ENCODE peak calls at places on chromosomes 4 and X, in seven cellular contexts. P is SK-N-SH; F is colonic mucosa; T is OCI-LY7; C is CD4-positive, alpha-beta T cell; M is trophoblast cell; Z is left lung. U is an unnamed sample.

GRCh38 chr4:87387237-87387636 is 3.8 kb downstream of the HSD17B11 start:
- DNase-seq in C (no peak), P (no peak), T (no peak), Z (no peak), M (no peak), F (peak; percentile 78), U (no peak)

GRCh38 chr4:7459471-7459870 is 24.7 kb upstream of the PSAPL1 start:
- DNase-seq in C (no peak), T (no peak), Z (no peak), M (no peak), F (no peak), P (no peak), U (no peak)

GRCh38 chr4:138406881-138407280 is 164.7 kb upstream of the SLC7A11 start:
- DNase-seq in F (no peak), P (no peak), C (no peak), M (no peak), T (no peak), Z (no peak), U (no peak)

GRCh38 chr4:58602701-58603359 is 1492.6 kb upstream of the IGFBP7 start:
- DNase-seq in M (no peak), P (no peak), Z (no peak), C (no peak), F (no peak), T (no peak), U (no peak)

GRCh38 chrX:13428055-13428786 is 108.4 kb upstream of the ATXN3L start:
- DNase-seq in F (no peak), Z (no peak), C (no peak), M (no peak), P (no peak), T (no peak), U (no peak)

GRCh38 chr4:134650461-134650860 is 448.9 kb upstream of the PABPC4L start:
- DNase-seq in Z (no peak), T (no peak), P (no peak), M (no peak), F (no peak), C (no peak), U (no peak)

GRCh38 chr4:150827226-150827625 is 187.9 kb downstream of the LRBA start:
- DNase-seq in F (no peak), T (no peak), C (no peak), M (no peak), P (no peak), Z (no peak), U (no peak)

GRCh38 chrX:12973561-12974216 is 1.2 kb upstream of the TMSB4X start:
- DNase-seq in P (no peak), F (no peak), M (no peak), C (peak; percentile 62), T (peak; percentile 63), Z (no peak), U (no peak)

GRCh38 chrX:4710618-4711433 is 997.4 kb upstream of the PRKX start:
- DNase-seq in C (no peak), T (no peak), M (peak; percentile 82), F (no peak), Z (no peak), P (no peak), U (no peak)

GRCh38 chrX:44035576-44035975 is 62.4 kb upstream of the NDP start:
- DNase-seq in F (no peak), C (no peak), T (no peak), M (no peak), P (no peak), Z (no peak), U (no peak)

GRCh38 chrX:148573119-148573518 is 72.7 kb downstream of the AFF2 start:
- DNase-seq in M (no peak), F (no peak), Z (no peak), P (no peak), C (no peak), T (peak; percentile 41), U (no peak)

GRCh38 chrX:52988985-52989917 is 30.9 kb upstream of the FAM156A start:
- DNase-seq in M (peak; percentile 63), P (no peak), T (no peak), F (peak; percentile 7), Z (no peak), C (no peak), U (no peak)

GRCh38 chr4:91267543-91267942 is 1036.2 kb upstream of the GRID2 start:
- DNase-seq in F (no peak), M (peak; percentile 20), P (no peak), T (no peak), Z (no peak), C (no peak), U (no peak)

GRCh38 chrX:44432641-44433040 is 89.2 kb upstream of the EFHC2 start:
- DNase-seq in C (no peak), P (no peak), M (no peak), T (peak; percentile 16), Z (no peak), F (no peak), U (no peak)

GRCh38 chrX:70774223-70774622 is 134.3 kb downstream of the TEX11 start:
- DNase-seq in F (no peak), P (no peak), T (no peak), C (no peak), M (no peak), Z (no peak), U (no peak)

GRCh38 chr4:152464030-152464823 is 71.7 kb downstream of the FBXW7 start:
- DNase-seq in C (no peak), P (no peak), M (no peak), T (peak; percentile 60), Z (no peak), F (no peak), U (no peak)

GRCh38 chr4:152460488-152460887 is 75.4 kb downstream of the FBXW7 start:
- DNase-seq in P (no peak), C (no peak), Z (no peak), M (no peak), F (no peak), T (peak; percentile 29), U (no peak)

GRCh38 chr4:152463562-152463961 is 72.3 kb downstream of the FBXW7 start:
- DNase-seq in Z (no peak), F (no peak), M (no peak), C (no peak), P (no peak), T (no peak), U (no peak)

GRCh38 chr4:152462047-152462446 is 73.8 kb downstream of the FBXW7 start:
- DNase-seq in Z (no peak), M (no peak), T (peak; percentile 63), P (no peak), C (no peak), F (no peak), U (no peak)

DNA sequence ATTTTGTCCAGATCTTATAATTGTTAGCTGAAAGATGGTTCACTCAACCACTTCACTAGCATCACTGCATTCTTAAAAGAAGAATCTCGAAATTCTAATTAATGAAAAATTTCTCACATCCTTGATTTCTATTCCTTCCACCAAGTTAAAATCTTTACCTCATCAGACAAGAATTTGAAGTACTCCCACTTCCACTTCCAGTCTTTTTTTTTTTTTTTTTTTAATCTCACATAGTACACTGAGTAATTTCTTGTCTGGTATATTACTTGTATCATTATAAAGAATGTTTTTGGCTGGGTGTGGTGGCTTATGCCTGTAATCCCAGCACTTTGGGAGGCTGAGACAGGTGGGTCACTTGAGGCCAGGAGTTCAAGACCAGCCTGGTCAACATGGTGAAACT is 73.2 kb downstream of the FBXW7 start:
- DNase-seq in P (no peak), C (no peak), M (no peak), F (no peak), T (no peak), Z (no peak), U (no peak)
- H3K27ac ChIP-seq in P (no peak overlapping the region), C (no peak overlapping the region), M (no peak overlapping the region), F (no peak overlapping the region), T (peak overlapping the region; percentile 44), Z (no peak overlapping the region), U (no peak overlapping the region)

GRCh38 chr4:152011469-152011868 is 250.7 kb upstream of the GATB start:
- DNase-seq in T (no peak), Z (no peak), F (no peak), C (no peak), M (no peak), P (no peak), U (no peak)

GRCh38 chr4:152015597-152016324 is 255.0 kb upstream of the GATB start:
- DNase-seq in P (no peak), M (peak; percentile 66), C (no peak), Z (no peak), F (no peak), T (no peak), U (no peak)

GRCh38 chr4:152014280-152014679 is 253.5 kb upstream of the GATB start:
- DNase-seq in Z (no peak), C (peak; percentile 35), F (no peak), T (no peak), P (no peak), M (no peak), U (no peak)

GRCh38 chr4:152020073-152020472 is 259.3 kb upstream of the GATB start:
- DNase-seq in T (no peak), P (no peak), M (no peak), F (no peak), Z (no peak), C (no peak), U (no peak)

GRCh38 chr4:152016325-152016665 is 255.5 kb upstream of the GATB start:
- DNase-seq in C (no peak), F (no peak), Z (no peak), M (no peak), T (no peak), P (no peak), U (no peak)
- H3K27ac ChIP-seq in C (no peak overlapping the region), F (no peak overlapping the region), Z (no peak overlapping the region), M (no peak overlapping the region), T (no peak overlapping the region), P (no peak overlapping the region), U (no peak overlapping the region)

GRCh38 chr4:152936446-152937279 is 540 bp downstream of the FHDC1 start:
- DNase-seq in C (no peak), F (peak; percentile 47), T (no peak), P (peak; percentile 81), Z (peak; percentile 36), M (peak; percentile 72), U (peak; percentile 55)
- H3K27ac ChIP-seq in C (no peak overlapping the region), F (peak overlapping the region; percentile 77), T (no peak overlapping the region), P (no peak overlapping the region), Z (peak overlapping the region; percentile 82), M (peak overlapping the region; percentile 76), U (no peak overlapping the region)

GRCh38 chrX:104113237-104113965 is 1.1 kb downstream of the ZCCHC18 start:
- DNase-seq in C (peak; percentile 43), T (peak; percentile 70), P (peak; percentile 53), Z (no peak), M (no peak), F (peak; percentile 49), U (peak; percentile 7)

GRCh38 chrX:104117753-104118152 is 5.4 kb downstream of the ZCCHC18 start:
- DNase-seq in Z (no peak), C (no peak), F (no peak), P (no peak), M (no peak), T (no peak), U (no peak)

GRCh38 chrX:104108955-104109354 is 3.4 kb upstream of the ZCCHC18 start:
- DNase-seq in F (no peak), T (no peak), Z (no peak), C (no peak), M (no peak), P (no peak), U (no peak)

DNA sequence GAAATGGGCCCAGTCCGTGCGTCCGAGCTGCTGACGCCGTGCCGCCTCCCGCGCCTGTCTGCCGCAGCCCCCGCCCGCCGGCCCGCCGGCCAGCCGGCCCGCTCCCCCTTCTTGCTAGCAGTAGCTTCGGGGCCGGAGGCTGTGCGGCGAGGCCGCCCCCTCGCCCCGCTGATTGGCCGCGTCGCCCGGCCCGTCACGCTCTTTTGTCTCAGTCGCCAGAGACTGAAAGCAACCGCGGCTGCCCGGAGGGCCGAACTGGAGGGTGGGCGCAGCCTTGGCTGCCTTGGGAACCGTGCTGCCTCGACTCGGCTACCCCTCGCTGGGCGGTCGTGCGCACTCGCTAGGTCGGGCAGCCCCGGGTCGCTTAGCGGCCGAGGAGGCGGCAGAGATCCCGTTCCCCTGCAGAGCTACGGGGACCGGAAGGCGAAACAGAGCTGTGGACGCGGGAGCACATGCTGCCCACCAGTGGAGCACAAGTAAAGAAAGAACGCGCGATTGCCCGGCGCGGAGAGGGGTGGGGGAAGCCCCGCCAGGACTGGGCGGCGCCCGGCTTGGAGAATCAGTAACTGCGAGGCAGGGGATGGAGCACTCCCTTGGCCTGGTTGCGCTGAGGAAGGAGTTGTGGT is at the start of gene ZCCHC18:
- DNase-seq in M (no peak), Z (peak; percentile 36), T (peak; percentile 70), P (peak; percentile 88), F (peak; percentile 28), C (peak; percentile 9), U (peak; percentile 57)
- H3K27ac ChIP-seq in M (no peak within 1 kb of the TSS), Z (peak within 1 kb of the TSS; percentile 62), T (peak within 1 kb of the TSS; percentile 67), P (peak within 1 kb of the TSS; percentile 70), F (peak within 1 kb of the TSS; percentile 50), C (peak within 1 kb of the TSS; percentile 36), U (no peak within 1 kb of the TSS)

U was measured in substantia nigra.